ENCODE peak calls at places on chromosomes 6 and 20, in five cellular contexts. One of them, this sample, is unnamed.

GRCh38 chr20:50215101-50215500 is 24.5 kb downstream of the CEBPB start:
- DNase-seq in adrenal gland: no peak
- DNase-seq in GM12892: no peak
- DNase-seq in upper lobe of left lung: no peak
- DNase-seq in ovary: no peak
- DNase-seq in this sample: no peak

GRCh38 chr6:111985202-111985731 is 68.6 kb upstream of the CCN6 start:
- DNase-seq in ovary: no peak
- DNase-seq in upper lobe of left lung: peak; percentile 65
- DNase-seq in adrenal gland: no peak
- DNase-seq in GM12892: no peak
- DNase-seq in this sample: no peak

GRCh38 chr20:49569403-49570115 is 1.6 kb upstream of the PTGIS start:
- DNase-seq in adrenal gland: no peak
- DNase-seq in ovary: peak; percentile 55
- DNase-seq in GM12892: no peak
- DNase-seq in upper lobe of left lung: no peak
- DNase-seq in this sample: peak; percentile 55

GRCh38 chr20:45064812-45065211 is 36.1 kb downstream of the KCNS1 start:
- DNase-seq in GM12892: no peak
- DNase-seq in ovary: no peak
- DNase-seq in adrenal gland: no peak
- DNase-seq in upper lobe of left lung: no peak
- DNase-seq in this sample: no peak

GRCh38 chr20:45817652-45818194 is 5.3 kb downstream of the UBE2C start:
- DNase-seq in ovary: no peak
- DNase-seq in upper lobe of left lung: peak; percentile 38
- DNase-seq in GM12892: no peak
- DNase-seq in adrenal gland: no peak
- DNase-seq in this sample: no peak

GRCh38 chr20:61516398-61517208 is 264.5 kb downstream of the CDH4 start:
- DNase-seq in GM12892: no peak
- DNase-seq in upper lobe of left lung: no peak
- DNase-seq in ovary: no peak
- DNase-seq in adrenal gland: no peak
- DNase-seq in this sample: no peak

GRCh38 chr6:13307508-13307995 is 20.8 kb downstream of the TBC1D7 start:
- DNase-seq in GM12892: no peak
- DNase-seq in ovary: no peak
- DNase-seq in adrenal gland: no peak
- DNase-seq in upper lobe of left lung: peak; percentile 75
- DNase-seq in this sample: peak; percentile 67

GRCh38 chr6:105492706-105493673 is 90.1 kb upstream of the PREP start:
- DNase-seq in GM12892: no peak
- DNase-seq in ovary: peak; percentile 33
- DNase-seq in adrenal gland: no peak
- DNase-seq in upper lobe of left lung: no peak
- DNase-seq in this sample: no peak

GRCh38 chr6:24376875-24377274 is 19.0 kb upstream of the DCDC2 start:
- DNase-seq in GM12892: no peak
- DNase-seq in upper lobe of left lung: no peak
- DNase-seq in adrenal gland: no peak
- DNase-seq in ovary: no peak
- DNase-seq in this sample: no peak

GRCh38 chr6:165959627-165960026 is 208.0 kb downstream of the TBXT start:
- DNase-seq in ovary: no peak
- DNase-seq in GM12892: no peak
- DNase-seq in adrenal gland: no peak
- DNase-seq in upper lobe of left lung: no peak
- DNase-seq in this sample: no peak

GRCh38 chr6:129448965-129449364 is 261.0 kb downstream of the ARHGAP18 start:
- DNase-seq in ovary: no peak
- DNase-seq in upper lobe of left lung: no peak
- DNase-seq in adrenal gland: no peak
- DNase-seq in GM12892: peak; percentile 1
- DNase-seq in this sample: no peak

GRCh38 chr20:32249030-32249738 is 28.3 kb upstream of the KIF3B start:
- DNase-seq in GM12892: no peak
- DNase-seq in upper lobe of left lung: no peak
- DNase-seq in ovary: no peak
- DNase-seq in adrenal gland: no peak
- DNase-seq in this sample: no peak

GRCh38 chr20:5090191-5090590 is 29.6 kb downstream of the PCNA start:
- DNase-seq in adrenal gland: no peak
- DNase-seq in GM12892: no peak
- DNase-seq in ovary: no peak
- DNase-seq in upper lobe of left lung: peak; percentile 60
- DNase-seq in this sample: no peak

GRCh38 chr6:139588076-139588639 is 213.7 kb upstream of the CITED2 start:
- DNase-seq in adrenal gland: no peak
- DNase-seq in GM12892: no peak
- DNase-seq in ovary: no peak
- DNase-seq in upper lobe of left lung: peak; percentile 47
- DNase-seq in this sample: no peak

GRCh38 chr20:14928083-14928482 is 590.7 kb upstream of the FLRT3 start:
- DNase-seq in upper lobe of left lung: no peak
- DNase-seq in ovary: no peak
- DNase-seq in GM12892: no peak
- DNase-seq in adrenal gland: no peak
- DNase-seq in this sample: no peak

GRCh38 chr6:132401120-132401940 is at the start of gene MOXD1:
- DNase-seq in adrenal gland: peak; percentile 61
- DNase-seq in upper lobe of left lung: peak; percentile 25
- DNase-seq in GM12892: peak; percentile 50
- DNase-seq in ovary: no peak
- DNase-seq in this sample: no peak

GRCh38 chr20:53080969-53081871 is 109.1 kb downstream of the TSHZ2 start:
- DNase-seq in GM12892: no peak
- DNase-seq in ovary: peak; percentile 24
- DNase-seq in adrenal gland: no peak
- DNase-seq in upper lobe of left lung: peak; percentile 59
- DNase-seq in this sample: no peak

GRCh38 chr6:153170511-153170910 is 39.4 kb upstream of the RGS17 start:
- DNase-seq in adrenal gland: no peak
- DNase-seq in GM12892: no peak
- DNase-seq in ovary: no peak
- DNase-seq in upper lobe of left lung: no peak
- DNase-seq in this sample: no peak

GRCh38 chr6:3363296-3364025 is 93.4 kb downstream of the SLC22A23 start:
- DNase-seq in ovary: no peak
- DNase-seq in GM12892: no peak
- DNase-seq in upper lobe of left lung: peak; percentile 92
- DNase-seq in adrenal gland: no peak
- DNase-seq in this sample: peak; percentile 82

GRCh38 chr6:11434565-11435326 is 102.8 kb upstream of the TMEM170B start:
- DNase-seq in GM12892: no peak
- DNase-seq in ovary: no peak
- DNase-seq in upper lobe of left lung: peak; percentile 78
- DNase-seq in adrenal gland: no peak
- DNase-seq in this sample: no peak

GRCh38 chr6:95866732-95867131 is 149.0 kb upstream of the FUT9 start:
- DNase-seq in adrenal gland: no peak
- DNase-seq in GM12892: no peak
- DNase-seq in upper lobe of left lung: no peak
- DNase-seq in ovary: no peak
- DNase-seq in this sample: no peak

GRCh38 chr6:169173532-169174268 is 79.9 kb downstream of the THBS2 start:
- DNase-seq in ovary: no peak
- DNase-seq in adrenal gland: no peak
- DNase-seq in upper lobe of left lung: no peak
- DNase-seq in GM12892: no peak
- DNase-seq in this sample: no peak

GRCh38 chr6:154457881-154458284 is 52.6 kb downstream of the CNKSR3 start:
- DNase-seq in upper lobe of left lung: no peak
- DNase-seq in adrenal gland: no peak
- DNase-seq in GM12892: no peak
- DNase-seq in ovary: no peak
- DNase-seq in this sample: no peak

GRCh38 chr20:53413188-53413631 is 180.4 kb downstream of the ZNF217 start:
- DNase-seq in ovary: peak; percentile 18
- DNase-seq in upper lobe of left lung: peak; percentile 36
- DNase-seq in GM12892: peak; percentile 70
- DNase-seq in adrenal gland: no peak
- DNase-seq in this sample: no peak

GRCh38 chr6:57432162-57432561 is 114.7 kb downstream of the PRIM2 start:
- DNase-seq in upper lobe of left lung: no peak
- DNase-seq in adrenal gland: no peak
- DNase-seq in ovary: no peak
- DNase-seq in GM12892: no peak
- DNase-seq in this sample: no peak

GRCh38 chr6:162468326-162468725 is 259.2 kb downstream of the PRKN start:
- DNase-seq in GM12892: no peak
- DNase-seq in ovary: no peak
- DNase-seq in upper lobe of left lung: no peak
- DNase-seq in adrenal gland: no peak
- DNase-seq in this sample: no peak
- TF ChIP-seq POLR2A in GM12892: no peak
- TF ChIP-seq POLR2A in ovary: no peak
- TF ChIP-seq POLR2A in upper lobe of left lung: no peak
- TF ChIP-seq POLR2A in adrenal gland: no peak
- TF ChIP-seq POLR2A in this sample: no peak

GRCh38 chr6:42086046-42086664 is 35.8 kb downstream of the TAF8 start:
- DNase-seq in GM12892: no peak
- DNase-seq in adrenal gland: no peak
- DNase-seq in upper lobe of left lung: no peak
- DNase-seq in ovary: no peak
- DNase-seq in this sample: no peak
- TF ChIP-seq POLR2A in GM12892: no peak
- TF ChIP-seq POLR2A in adrenal gland: no peak
- TF ChIP-seq POLR2A in upper lobe of left lung: no peak
- TF ChIP-seq POLR2A in ovary: no peak
- TF ChIP-seq POLR2A in this sample: no peak

DNA sequence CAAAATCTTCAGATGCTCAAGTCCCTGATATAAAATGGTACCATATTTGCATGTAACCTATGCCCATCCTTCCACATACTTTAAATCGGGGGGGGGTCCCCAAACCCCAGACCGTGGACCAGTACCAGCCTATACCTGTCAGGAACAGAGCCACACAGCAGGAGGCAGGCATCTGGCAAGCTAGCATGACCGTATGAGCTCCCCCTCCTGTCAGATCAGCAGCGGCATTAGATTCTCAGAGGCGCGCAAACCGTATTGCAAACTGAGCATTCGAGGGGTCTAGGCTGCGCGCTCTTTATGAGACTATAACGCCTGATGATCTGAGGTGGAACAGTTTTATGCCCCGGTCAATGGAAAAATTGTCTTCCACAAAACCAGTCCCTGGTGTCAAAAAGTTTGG is 30.7 kb downstream of the FGD2 start:
- DNase-seq in upper lobe of left lung: no peak
- DNase-seq in ovary: no peak
- DNase-seq in adrenal gland: no peak
- DNase-seq in GM12892: no peak
- DNase-seq in this sample: no peak
- TF ChIP-seq POLR2A in upper lobe of left lung: no peak
- TF ChIP-seq POLR2A in ovary: no peak
- TF ChIP-seq POLR2A in adrenal gland: no peak
- TF ChIP-seq POLR2A in GM12892: no peak
- TF ChIP-seq POLR2A in this sample: no peak

GRCh38 chr6:150876598-150876997 is 11.1 kb downstream of the MTHFD1L start:
- DNase-seq in upper lobe of left lung: peak; percentile 24
- DNase-seq in GM12892: no peak
- DNase-seq in ovary: no peak
- DNase-seq in adrenal gland: no peak
- DNase-seq in this sample: no peak
- TF ChIP-seq POLR2A in upper lobe of left lung: no peak
- TF ChIP-seq POLR2A in GM12892: no peak
- TF ChIP-seq POLR2A in ovary: no peak
- TF ChIP-seq POLR2A in adrenal gland: no peak
- TF ChIP-seq POLR2A in this sample: no peak

GRCh38 chr6:41594766-41595165 is 43.5 kb upstream of the MDFI start:
- DNase-seq in upper lobe of left lung: no peak
- DNase-seq in GM12892: no peak
- DNase-seq in adrenal gland: no peak
- DNase-seq in ovary: no peak
- DNase-seq in this sample: no peak
- TF ChIP-seq POLR2A in upper lobe of left lung: no peak
- TF ChIP-seq POLR2A in GM12892: no peak
- TF ChIP-seq POLR2A in adrenal gland: no peak
- TF ChIP-seq POLR2A in ovary: no peak
- TF ChIP-seq POLR2A in this sample: no peak

DNA sequence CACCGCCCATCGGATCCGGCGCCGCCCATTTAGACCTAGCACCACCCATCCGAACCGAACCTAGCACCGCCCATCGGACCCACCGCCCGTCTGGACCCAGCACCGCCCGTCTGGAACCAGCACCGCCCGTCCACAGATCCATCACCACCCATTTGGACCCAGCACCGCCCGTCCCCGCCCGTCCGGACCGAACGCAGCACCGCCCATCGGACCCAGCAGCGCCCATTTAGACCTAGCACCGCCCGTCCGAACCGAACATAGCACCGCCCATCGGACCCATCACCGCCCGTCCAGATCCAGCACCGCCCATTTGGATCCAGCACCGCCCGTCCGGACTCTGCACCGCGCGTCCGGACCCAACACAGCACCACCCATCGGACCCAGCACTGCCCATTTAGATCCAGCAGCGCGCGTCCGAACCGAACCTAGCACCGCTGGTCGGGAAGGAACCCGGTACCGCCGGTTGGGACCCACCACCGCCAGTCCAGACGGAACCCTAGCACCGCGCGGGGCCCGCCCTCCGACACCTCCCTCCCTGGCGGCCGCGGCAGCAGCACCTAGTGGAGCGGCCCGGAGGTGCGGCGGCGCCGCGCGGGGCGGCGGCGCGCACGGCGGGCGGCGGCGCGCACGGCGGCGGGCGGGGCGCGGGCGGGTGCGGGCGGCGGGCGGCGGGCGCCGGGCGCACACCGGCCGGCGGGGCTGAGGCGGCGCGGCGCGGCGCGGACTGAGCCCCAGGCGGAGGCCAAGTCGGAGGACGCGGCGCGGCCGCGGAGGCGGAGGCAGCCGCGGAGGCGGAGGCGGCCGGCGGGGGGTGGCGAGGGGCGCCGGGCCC is at the start of gene AFDN:
- DNase-seq in upper lobe of left lung: peak; percentile 64
- DNase-seq in ovary: peak; percentile 81
- DNase-seq in GM12892: peak; percentile 71
- DNase-seq in adrenal gland: peak; percentile 79
- DNase-seq in this sample: peak; percentile 91
- TF ChIP-seq POLR2A in upper lobe of left lung: no peak
- TF ChIP-seq POLR2A in ovary: no peak
- TF ChIP-seq POLR2A in GM12892: peak; percentile 32
- TF ChIP-seq POLR2A in adrenal gland: peak; percentile 22
- TF ChIP-seq POLR2A in this sample: no peak

This sample was measured in suprapubic skin.